ENCODE peak calls at places on chromosomes 4 and X, in five cellular contexts. P is H1, R is H9, K is neuronal stem cell, I is mesenchymal stem cell. T is an unnamed sample.

GRCh38 chrX:141314441-141314840 is 72.1 kb upstream of the SPANXC start:
- DNase-seq in P (no peak), R (no peak), K (no peak), I (no peak), T (no peak)

GRCh38 chrX:119488749-119489148 is 20.5 kb downstream of the SLC25A5 start:
- DNase-seq in P (no peak), R (no peak), K (no peak), I (peak), T (peak)

GRCh38 chr4:45423876-45424275 is 697.5 kb upstream of the GNPDA2 start:
- DNase-seq in P (no peak), R (no peak), K (no peak), I (no peak), T (no peak)

GRCh38 chrX:135295238-135295943 is 13.9 kb upstream of the ETDC start:
- DNase-seq in P (peak), R (peak), K (peak), I (peak), T (peak)

GRCh38 chr4:177118596-177118995 is 191.1 kb upstream of the NEIL3 start:
- DNase-seq in P (no peak), R (no peak), K (no peak), I (peak), T (no peak)

GRCh38 chr4:188016754-188017153 is 21.2 kb downstream of the ZFP42 start:
- DNase-seq in P (no peak), R (peak), K (no peak), I (no peak), T (no peak)

GRCh38 chrX:136190038-136190437 is 42.7 kb downstream of the FHL1 start:
- DNase-seq in P (no peak), R (no peak), K (no peak), I (no peak), T (no peak)

GRCh38 chrX:23845316-23845932 is 62.3 kb downstream of the APOO start:
- DNase-seq in P (no peak), R (no peak), K (no peak), I (peak), T (peak)

GRCh38 chr4:146110847-146111485 is 64.6 kb upstream of the LSM6 start:
- DNase-seq in P (no peak), R (no peak), K (no peak), I (no peak), T (no peak)

GRCh38 chr4:78720994-78721677 is 55.0 kb upstream of the BMP2K start:
- DNase-seq in P (no peak), R (no peak), K (no peak), I (no peak), T (no peak)

GRCh38 chr4:86543560-86544312 is 50.4 kb upstream of the PTPN13 start:
- DNase-seq in P (no peak), R (no peak), K (peak), I (peak), T (no peak)

GRCh38 chr4:38804654-38805295 is at the start of gene TLR1:
- DNase-seq in P (no peak), R (no peak), K (no peak), I (peak), T (peak)

GRCh38 chrX:51395807-51396728 is 63.4 kb downstream of the NUDT10 start:
- DNase-seq in P (no peak), R (peak), K (peak), I (no peak), T (peak)

GRCh38 chr4:153651961-153652784 is 31.9 kb upstream of the TLR2 start:
- DNase-seq in P (no peak), R (no peak), K (no peak), I (no peak), T (peak)

GRCh38 chr4:63348735-63349673 is 1060.2 kb downstream of the TECRL start:
- DNase-seq in P (no peak), R (no peak), K (no peak), I (no peak), T (no peak)

GRCh38 chrX:129931411-129932136 is 25.6 kb downstream of the UTP14A start:
- DNase-seq in P (peak), R (peak), K (peak), I (peak), T (peak)

GRCh38 chrX:129932792-129933321 is 26.9 kb downstream of the UTP14A start:
- DNase-seq in P (no peak), R (peak), K (no peak), I (peak), T (no peak)

GRCh38 chrX:129933700-129934099 is 27.7 kb downstream of the UTP14A start:
- DNase-seq in P (no peak), R (no peak), K (no peak), I (no peak), T (no peak)

GRCh38 chrX:129932137-129932791 is 26.3 kb downstream of the UTP14A start:
- DNase-seq in P (peak), R (peak), K (peak), I (peak), T (peak)

DNA sequence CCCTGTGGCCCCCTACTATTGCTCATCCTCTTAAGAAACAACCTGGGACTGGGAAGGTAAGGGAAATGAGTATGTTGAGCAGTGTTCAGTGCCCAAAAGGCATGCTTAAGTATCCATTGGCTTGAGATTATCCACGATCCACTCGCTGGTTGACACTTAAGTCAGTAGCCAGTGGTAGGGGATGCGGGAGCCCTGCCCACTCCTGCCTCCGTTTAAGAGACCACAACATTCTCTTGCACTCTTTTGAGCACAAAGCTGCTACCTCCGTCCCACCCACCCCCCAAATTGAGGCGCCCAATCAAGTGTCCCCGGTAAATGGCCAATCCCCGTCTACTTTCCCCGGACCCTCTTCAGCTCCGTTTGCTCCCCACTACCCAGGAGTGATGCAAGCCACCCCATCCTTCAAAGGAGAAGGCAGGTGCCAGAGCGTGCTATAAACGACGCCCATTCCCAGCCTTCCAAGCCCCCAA is 25.0 kb downstream of the UTP14A start:
- DNase-seq in P (no peak), R (no peak), K (no peak), I (no peak), T (peak)
- H3K9ac ChIP-seq in P (no peak), R (peak), K (no peak), I (peak), T (peak)

GRCh38 chr4:83510442-83510841 is 25.5 kb upstream of the GPAT3 start:
- DNase-seq in P (no peak), R (no peak), K (no peak), I (no peak), T (no peak)

GRCh38 chr4:83504544-83504943 is 19.6 kb upstream of the ABRAXAS1 start:
- DNase-seq in P (no peak), R (no peak), K (no peak), I (no peak), T (no peak)

GRCh38 chr4:83503974-83504373 is 19.1 kb upstream of the ABRAXAS1 start:
- DNase-seq in P (no peak), R (no peak), K (no peak), I (no peak), T (no peak)

GRCh38 chr4:83504974-83505373 is 20.1 kb upstream of the ABRAXAS1 start:
- DNase-seq in P (no peak), R (no peak), K (no peak), I (no peak), T (peak)
- H2BK12ac ChIP-seq in P (no peak), R (no peak), K (no peak), I (no peak), T (no peak)

DNA sequence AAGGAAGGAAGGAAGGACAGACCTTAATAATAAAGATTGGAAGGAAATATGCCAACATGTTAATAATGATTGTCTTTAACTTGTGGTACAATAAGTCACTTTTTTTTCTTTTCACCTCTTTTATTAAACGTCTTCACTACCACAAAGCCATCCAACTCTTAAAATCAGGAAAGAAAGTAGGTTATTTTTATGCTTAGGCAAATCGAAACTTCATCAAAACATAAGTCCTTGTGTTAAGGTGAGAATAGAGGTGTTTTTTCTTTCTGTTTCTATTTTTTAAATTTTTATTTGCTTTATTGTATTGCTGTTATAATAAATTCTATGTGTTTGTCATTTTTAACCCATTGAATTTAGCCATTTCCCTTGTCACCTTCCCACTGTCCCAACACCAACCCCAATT is 26.5 kb downstream of the BLOC1S4 start:
- DNase-seq in P (no peak), R (no peak), K (no peak), I (no peak), T (no peak)
- H3K9ac ChIP-seq in P (no peak), R (no peak), K (no peak), I (no peak), T (no peak)

DNA sequence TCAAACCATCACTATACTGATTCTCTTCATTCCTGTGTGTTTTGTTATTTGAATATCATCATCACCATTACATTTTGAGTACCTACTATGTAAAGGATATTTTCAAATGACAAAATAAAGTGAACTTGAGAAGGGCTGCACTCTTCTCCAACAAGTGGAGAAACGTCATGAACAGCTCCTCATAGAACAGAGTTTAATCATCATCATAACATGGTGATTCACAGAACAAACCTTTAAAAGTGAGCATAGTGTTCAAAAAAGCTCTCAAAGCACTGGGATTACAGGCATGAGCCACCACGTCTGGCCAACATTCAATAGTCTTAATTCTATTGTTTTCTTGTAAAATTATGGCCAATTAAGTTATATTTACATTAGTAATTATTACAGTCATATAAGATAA is 993.9 kb downstream of the PDHA2 start:
- DNase-seq in P (no peak), R (no peak), K (no peak), I (no peak), T (no peak)
- H2BK12ac ChIP-seq in P (no peak), R (no peak), K (no peak), I (no peak), T (no peak)

GRCh38 chr4:48047421-48047844 is 30.9 kb downstream of the NIPAL1 start:
- DNase-seq in P (no peak), R (no peak), K (no peak), I (no peak), T (no peak)
- H3K9ac ChIP-seq in P (no peak), R (no peak), K (no peak), I (no peak), T (no peak)

T was measured in trophoblast cell.